ENCODE peak calls at places on chromosomes 1 and 21, in seven cellular contexts. Y, U, H, W, M, L and R are unnamed samples.
A peak's percentile ranks its signal among the peaks of the same experiment; 100 is the strongest.

GRCh38 chr1:115239148-115239820 is 98.8 kb downstream of the NGF start:
- DNase-seq in Y (no peak), U (no peak), H (no peak), W (no peak), M (no peak), L (no peak), R (no peak)

GRCh38 chr1:214155987-214156567 is 124.9 kb upstream of the SMYD2 start:
- DNase-seq in Y (no peak), U (no peak), H (no peak), W (no peak), M (no peak), L (no peak), R (no peak)

GRCh38 chr1:48442864-48443619 is 29.0 kb downstream of the SPATA6 start:
- DNase-seq in Y (no peak), U (no peak), H (peak; percentile 2), W (no peak), M (no peak), L (no peak), R (no peak)

GRCh38 chr1:154095456-154095855 is 59.4 kb downstream of the NUP210L start:
- DNase-seq in Y (no peak), U (no peak), H (no peak), W (no peak), M (no peak), L (no peak), R (no peak)

GRCh38 chr1:185917646-185918045 is 183.5 kb downstream of the HMCN1 start:
- DNase-seq in Y (no peak), U (no peak), H (peak; percentile 50), W (no peak), M (no peak), L (no peak), R (no peak)

GRCh38 chr1:116763787-116764465 is 9.7 kb downstream of the CD2 start:
- DNase-seq in Y (peak; percentile 55), U (peak; percentile 57), H (peak; percentile 5), W (no peak), M (no peak), L (no peak), R (no peak)

GRCh38 chr1:36324322-36324802 is 917 bp upstream of the EVA1B start:
- DNase-seq in Y (no peak), U (no peak), H (no peak), W (no peak), M (no peak), L (peak; percentile 47), R (no peak)

GRCh38 chr1:159067699-159068621 is 8.6 kb downstream of the AIM2 start:
- DNase-seq in Y (peak; percentile 72), U (peak; percentile 24), H (peak; percentile 22), W (no peak), M (no peak), L (no peak), R (no peak)

GRCh38 chr1:55081188-55081904 is 42.0 kb downstream of the PCSK9 start:
- DNase-seq in Y (no peak), U (no peak), H (peak; percentile 21), W (no peak), M (no peak), L (no peak), R (no peak)

GRCh38 chr21:41833138-41834115 is 45.7 kb downstream of the PRDM15 start:
- DNase-seq in Y (peak; percentile 66), U (no peak), H (no peak), W (no peak), M (no peak), L (no peak), R (no peak)

GRCh38 chr1:162070094-162070748 is 730 bp downstream of the NOS1AP start:
- DNase-seq in Y (no peak), U (peak; percentile 65), H (no peak), W (peak; percentile 66), M (peak; percentile 35), L (peak; percentile 15), R (peak; percentile 19)

GRCh38 chr1:63713627-63714481 is 60.0 kb upstream of the ROR1 start:
- DNase-seq in Y (no peak), U (peak; percentile 20), H (no peak), W (peak; percentile 58), M (no peak), L (no peak), R (no peak)

GRCh38 chr21:45699966-45700365 is 56.4 kb downstream of the PCBP3 start:
- DNase-seq in Y (no peak), U (no peak), H (no peak), W (no peak), M (no peak), L (no peak), R (no peak)

GRCh38 chr1:205109269-205109668 is 12.5 kb downstream of the RBBP5 start:
- DNase-seq in Y (no peak), U (no peak), H (no peak), W (no peak), M (no peak), L (no peak), R (no peak)

GRCh38 chr1:117930173-117930447 is 571 bp downstream of the WDR3 start:
- DNase-seq in Y (no peak), U (no peak), H (no peak), W (no peak), M (no peak), L (no peak), R (no peak)

GRCh38 chr1:115107501-115108260 is 18.4 kb upstream of the TSPAN2 start:
- DNase-seq in Y (no peak), U (no peak), H (no peak), W (no peak), M (no peak), L (no peak), R (no peak)

GRCh38 chr1:156708245-156708661 is 2.9 kb upstream of the CRABP2 start:
- DNase-seq in Y (no peak), U (no peak), H (no peak), W (no peak), M (no peak), L (no peak), R (no peak)

GRCh38 chr1:183022202-183023145 is 746 bp upstream of the LAMC1 start:
- DNase-seq in Y (peak; percentile 86), U (peak; percentile 89), H (peak; percentile 99), W (peak; percentile 97), M (peak; percentile 92), L (peak; percentile 89), R (peak; percentile 81)
- TF ChIP-seq POLR2A in Y (no peak), U (no peak), H (peak; percentile 74), W (peak; percentile 37), M (no peak), L (peak; percentile 64), R (peak; percentile 84)

DNA sequence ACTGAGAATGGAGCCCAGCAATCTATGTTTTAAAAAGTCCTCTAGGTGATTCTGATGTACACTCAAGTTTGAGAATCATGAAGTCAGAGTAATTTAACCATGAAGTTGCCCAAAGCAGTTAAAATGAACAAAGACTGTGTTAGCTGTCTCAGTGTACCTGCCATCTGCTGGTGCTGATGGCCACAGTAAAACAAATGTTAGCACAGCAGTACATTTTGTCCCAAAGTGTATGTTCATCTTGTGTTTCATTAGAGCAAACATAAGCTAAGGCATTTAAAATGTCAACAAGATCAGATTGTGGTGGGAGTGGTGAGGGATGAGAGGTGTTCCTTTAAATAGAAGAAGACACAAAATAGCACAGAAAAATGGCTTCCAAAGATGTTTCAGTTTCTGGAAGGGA is 31.1 kb downstream of the FYB2 start:
- DNase-seq in Y (no peak), U (no peak), H (no peak), W (no peak), M (no peak), L (no peak), R (no peak)
- TF ChIP-seq CTCF in Y (no peak), U (no peak), H (no peak), W (no peak), M (no peak), L (no peak), R (peak; percentile 16)

GRCh38 chr1:23368562-23369334 is 888 bp downstream of the ZNF436 start:
- DNase-seq in Y (peak; percentile 97), U (peak; percentile 93), H (peak; percentile 90), W (peak; percentile 96), M (peak; percentile 97), L (peak; percentile 87), R (peak; percentile 92)

GRCh38 chr1:23367451-23367790 is 2.2 kb downstream of the ZNF436 start:
- DNase-seq in Y (no peak), U (no peak), H (no peak), W (no peak), M (no peak), L (no peak), R (no peak)

GRCh38 chr1:23369335-23370013 is at the start of gene ZNF436:
- DNase-seq in Y (peak; percentile 78), U (peak; percentile 80), H (peak; percentile 93), W (peak; percentile 96), M (peak; percentile 97), L (peak; percentile 79), R (peak; percentile 83)

GRCh38 chr1:23366598-23366997 is 3.0 kb downstream of the ZNF436 start:
- DNase-seq in Y (no peak), U (no peak), H (no peak), W (no peak), M (no peak), L (no peak), R (no peak)

DNA sequence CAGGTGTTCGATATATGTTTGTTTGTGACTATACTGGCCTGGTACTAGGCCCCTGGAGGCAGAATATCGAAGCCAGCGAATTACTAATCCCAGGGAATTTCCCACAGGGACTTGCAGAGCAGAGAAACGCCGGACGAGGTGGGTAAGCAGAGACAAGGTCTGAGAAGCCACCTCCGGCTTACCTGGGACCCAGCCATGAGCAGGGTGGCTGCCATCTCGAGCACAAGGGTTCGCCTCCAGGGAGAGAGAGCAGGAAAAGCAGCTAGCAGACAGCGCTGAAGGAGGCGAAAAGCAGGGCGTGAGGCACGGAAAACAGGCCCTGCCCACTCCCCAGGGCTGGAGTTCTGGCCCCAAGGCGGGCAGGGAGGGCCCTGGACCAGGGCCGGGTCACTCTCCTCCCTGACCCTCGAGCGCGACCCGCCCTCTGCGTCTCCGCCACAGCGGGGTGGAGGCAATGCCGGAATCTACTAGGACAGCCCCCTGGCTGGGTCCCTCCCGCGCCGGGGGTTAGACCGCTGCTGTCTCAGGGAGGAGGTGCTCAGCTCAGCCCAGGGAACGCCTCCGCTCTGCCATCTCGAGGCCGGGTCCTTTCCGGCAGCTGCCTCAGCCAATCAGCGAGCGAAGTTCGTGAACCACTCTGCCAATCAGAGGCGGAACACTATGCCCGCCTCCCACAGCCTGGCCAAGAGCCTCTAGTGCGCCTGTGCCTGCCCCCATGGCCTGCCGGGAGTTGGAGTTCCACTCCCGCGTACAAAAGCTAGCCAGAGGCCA is 1.7 kb downstream of the ZNF436 start:
- DNase-seq in Y (peak; percentile 99), U (peak; percentile 99), H (peak; percentile 99), W (peak; percentile 99), M (peak; percentile 99), L (peak; percentile 98), R (peak; percentile 100)
- TF ChIP-seq POLR2A in Y (peak; percentile 64), U (peak; percentile 71), H (no peak), W (peak; percentile 44), M (no peak), L (peak; percentile 85), R (peak; percentile 85)

GRCh38 chr1:11180342-11180744 is 8.8 kb upstream of the ANGPTL7 start:
- DNase-seq in Y (no peak), U (no peak), H (no peak), W (no peak), M (no peak), L (no peak), R (no peak)

GRCh38 chr1:11179125-11179524 is 10.0 kb upstream of the ANGPTL7 start:
- DNase-seq in Y (no peak), U (no peak), H (no peak), W (no peak), M (no peak), L (no peak), R (no peak)

GRCh38 chr1:11176081-11176706 is 13.0 kb upstream of the ANGPTL7 start:
- DNase-seq in Y (no peak), U (no peak), H (no peak), W (no peak), M (peak; percentile 59), L (no peak), R (no peak)

GRCh38 chr1:11175461-11175860 is 13.7 kb upstream of the ANGPTL7 start:
- DNase-seq in Y (no peak), U (no peak), H (no peak), W (no peak), M (no peak), L (no peak), R (no peak)

GRCh38 chr1:11178021-11179015 is 10.8 kb upstream of the ANGPTL7 start:
- DNase-seq in Y (no peak), U (no peak), H (no peak), W (no peak), M (peak; percentile 47), L (peak; percentile 40), R (no peak)
- TF ChIP-seq CTCF in Y (no peak), U (no peak), H (no peak), W (no peak), M (no peak), L (no peak), R (no peak)